ENCODE peak calls at places on chromosomes 12 and 14, in eight cellular contexts. One of them, this sample, is unnamed.
A peak's percentile ranks its signal among the peaks of the same experiment; 100 is the strongest.

GRCh38 chr12:7588703-7589329 is 76.9 kb downstream of the APOBEC1 start:
- DNase-seq in activated CD8-positive, alpha-beta T cell treated with anti-CD3 and anti-CD28 coated beads, Interleukin-2, amount 10 ng/mL, durations not matched to agents 7 days and 5 days: peak; percentile 61
- DNase-seq in effector CD4-positive, alpha-beta T cell: no peak
- DNase-seq in effector CD8-positive, alpha-beta T cell: peak; percentile 2
- DNase-seq in AG10803: peak; percentile 65
- DNase-seq in H9: peak; percentile 46
- DNase-seq in Jurkat, Clone E6-1: peak; percentile 60
- DNase-seq in A549: peak; percentile 80
- DNase-seq in this sample: peak; percentile 4

GRCh38 chr14:60064491-60065072 is 27.1 kb upstream of the PCNX4 start:
- DNase-seq in activated CD8-positive, alpha-beta T cell treated with anti-CD3 and anti-CD28 coated beads, Interleukin-2, amount 10 ng/mL, durations not matched to agents 7 days and 5 days: no peak
- DNase-seq in effector CD4-positive, alpha-beta T cell: no peak
- DNase-seq in effector CD8-positive, alpha-beta T cell: no peak
- DNase-seq in AG10803: peak; percentile 55
- DNase-seq in H9: no peak
- DNase-seq in Jurkat, Clone E6-1: peak; percentile 50
- DNase-seq in A549: peak; percentile 51
- DNase-seq in this sample: no peak

GRCh38 chr14:64577211-64577610 is 27.4 kb downstream of the PPP1R36 start:
- DNase-seq in activated CD8-positive, alpha-beta T cell treated with anti-CD3 and anti-CD28 coated beads, Interleukin-2, amount 10 ng/mL, durations not matched to agents 7 days and 5 days: peak; percentile 7
- DNase-seq in effector CD4-positive, alpha-beta T cell: no peak
- DNase-seq in effector CD8-positive, alpha-beta T cell: no peak
- DNase-seq in AG10803: no peak
- DNase-seq in H9: no peak
- DNase-seq in Jurkat, Clone E6-1: no peak
- DNase-seq in A549: no peak
- DNase-seq in this sample: no peak

GRCh38 chr14:103550451-103551337 is 11.8 kb downstream of the BAG5 start:
- DNase-seq in activated CD8-positive, alpha-beta T cell treated with anti-CD3 and anti-CD28 coated beads, Interleukin-2, amount 10 ng/mL, durations not matched to agents 7 days and 5 days: no peak
- DNase-seq in effector CD4-positive, alpha-beta T cell: no peak
- DNase-seq in effector CD8-positive, alpha-beta T cell: no peak
- DNase-seq in AG10803: no peak
- DNase-seq in H9: no peak
- DNase-seq in Jurkat, Clone E6-1: no peak
- DNase-seq in A549: no peak
- DNase-seq in this sample: peak; percentile 40

GRCh38 chr12:1591029-1591428 is 3.4 kb downstream of the FBXL14 start:
- DNase-seq in activated CD8-positive, alpha-beta T cell treated with anti-CD3 and anti-CD28 coated beads, Interleukin-2, amount 10 ng/mL, durations not matched to agents 7 days and 5 days: peak; percentile 51
- DNase-seq in effector CD4-positive, alpha-beta T cell: peak; percentile 40
- DNase-seq in effector CD8-positive, alpha-beta T cell: no peak
- DNase-seq in AG10803: no peak
- DNase-seq in H9: no peak
- DNase-seq in Jurkat, Clone E6-1: no peak
- DNase-seq in A549: peak; percentile 40
- DNase-seq in this sample: peak; percentile 43

GRCh38 chr12:101876861-101877815 is at the start of gene DRAM1:
- DNase-seq in activated CD8-positive, alpha-beta T cell treated with anti-CD3 and anti-CD28 coated beads, Interleukin-2, amount 10 ng/mL, durations not matched to agents 7 days and 5 days: peak; percentile 82
- DNase-seq in effector CD4-positive, alpha-beta T cell: peak; percentile 46
- DNase-seq in effector CD8-positive, alpha-beta T cell: peak; percentile 49
- DNase-seq in AG10803: peak; percentile 93
- DNase-seq in H9: peak; percentile 88
- DNase-seq in Jurkat, Clone E6-1: no peak
- DNase-seq in A549: peak; percentile 92
- DNase-seq in this sample: peak; percentile 57

GRCh38 chr12:175250-175649 is 38.7 kb downstream of the SLC6A12 start:
- DNase-seq in activated CD8-positive, alpha-beta T cell treated with anti-CD3 and anti-CD28 coated beads, Interleukin-2, amount 10 ng/mL, durations not matched to agents 7 days and 5 days: no peak
- DNase-seq in effector CD4-positive, alpha-beta T cell: no peak
- DNase-seq in effector CD8-positive, alpha-beta T cell: no peak
- DNase-seq in AG10803: no peak
- DNase-seq in H9: no peak
- DNase-seq in Jurkat, Clone E6-1: no peak
- DNase-seq in A549: no peak
- DNase-seq in this sample: no peak

GRCh38 chr12:65891987-65892481 is 67.8 kb downstream of the HMGA2 start:
- DNase-seq in activated CD8-positive, alpha-beta T cell treated with anti-CD3 and anti-CD28 coated beads, Interleukin-2, amount 10 ng/mL, durations not matched to agents 7 days and 5 days: no peak
- DNase-seq in effector CD4-positive, alpha-beta T cell: no peak
- DNase-seq in effector CD8-positive, alpha-beta T cell: no peak
- DNase-seq in AG10803: peak; percentile 100
- DNase-seq in H9: no peak
- DNase-seq in Jurkat, Clone E6-1: no peak
- DNase-seq in A549: peak; percentile 72
- DNase-seq in this sample: no peak

GRCh38 chr12:122067966-122068365 is 10.6 kb upstream of the MLXIP start:
- DNase-seq in activated CD8-positive, alpha-beta T cell treated with anti-CD3 and anti-CD28 coated beads, Interleukin-2, amount 10 ng/mL, durations not matched to agents 7 days and 5 days: peak; percentile 81
- DNase-seq in effector CD4-positive, alpha-beta T cell: no peak
- DNase-seq in effector CD8-positive, alpha-beta T cell: no peak
- DNase-seq in AG10803: no peak
- DNase-seq in H9: no peak
- DNase-seq in Jurkat, Clone E6-1: peak; percentile 85
- DNase-seq in A549: no peak
- DNase-seq in this sample: no peak

GRCh38 chr12:7729683-7730195 is 17.4 kb downstream of the CLEC4C start:
- DNase-seq in activated CD8-positive, alpha-beta T cell treated with anti-CD3 and anti-CD28 coated beads, Interleukin-2, amount 10 ng/mL, durations not matched to agents 7 days and 5 days: no peak
- DNase-seq in effector CD4-positive, alpha-beta T cell: no peak
- DNase-seq in effector CD8-positive, alpha-beta T cell: no peak
- DNase-seq in AG10803: peak; percentile 46
- DNase-seq in H9: no peak
- DNase-seq in Jurkat, Clone E6-1: no peak
- DNase-seq in A549: no peak
- DNase-seq in this sample: no peak

GRCh38 chr14:24679248-24680085 is 45.5 kb upstream of the GZMB start:
- DNase-seq in activated CD8-positive, alpha-beta T cell treated with anti-CD3 and anti-CD28 coated beads, Interleukin-2, amount 10 ng/mL, durations not matched to agents 7 days and 5 days: no peak
- DNase-seq in effector CD4-positive, alpha-beta T cell: no peak
- DNase-seq in effector CD8-positive, alpha-beta T cell: no peak
- DNase-seq in AG10803: no peak
- DNase-seq in H9: no peak
- DNase-seq in Jurkat, Clone E6-1: peak; percentile 65
- DNase-seq in A549: no peak
- DNase-seq in this sample: no peak

GRCh38 chr14:89347885-89348284 is 69.1 kb downstream of the FOXN3 start:
- DNase-seq in activated CD8-positive, alpha-beta T cell treated with anti-CD3 and anti-CD28 coated beads, Interleukin-2, amount 10 ng/mL, durations not matched to agents 7 days and 5 days: no peak
- DNase-seq in effector CD4-positive, alpha-beta T cell: no peak
- DNase-seq in effector CD8-positive, alpha-beta T cell: no peak
- DNase-seq in AG10803: no peak
- DNase-seq in H9: no peak
- DNase-seq in Jurkat, Clone E6-1: no peak
- DNase-seq in A549: no peak
- DNase-seq in this sample: no peak